ENCODE peak calls at places on chromosomes 5 and 9, in four cellular contexts. Q, I, D and N are unnamed samples. For H3K9me3, the result is how much of the 10 kb centered on the place peaks cover.

GRCh38 chr9:81635526-81636279 is 53.6 kb downstream of the TLE1 start:
- DNase-seq in Q (no peak), I (no peak), D (no peak), N (no peak)

GRCh38 chr5:175741556-175741955 is 83.7 kb downstream of the HRH2 start:
- DNase-seq in Q (no peak), I (no peak), D (no peak), N (no peak)

GRCh38 chr5:125267636-125268248 is 521.3 kb upstream of the ZNF608 start:
- DNase-seq in Q (no peak), I (no peak), D (no peak), N (no peak)

GRCh38 chr5:60843693-60844428 is at the start of gene ELOVL7:
- DNase-seq in Q (peak), I (peak), D (peak), N (peak)

GRCh38 chr5:79954620-79955019 is 36.4 kb downstream of the MTX3 start:
- DNase-seq in Q (no peak), I (no peak), D (no peak), N (no peak)

GRCh38 chr5:64210866-64211265 is 45.2 kb downstream of the RNF180 start:
- DNase-seq in Q (no peak), I (no peak), D (no peak), N (no peak)

GRCh38 chr9:127479507-127480081 is 28.3 kb downstream of the LRSAM1 start:
- DNase-seq in Q (no peak), I (no peak), D (no peak), N (no peak)

GRCh38 chr9:129138476-129139232 is 27.4 kb downstream of the PTPA start:
- DNase-seq in Q (peak), I (peak), D (no peak), N (peak)

GRCh38 chr9:121651295-121652036 is at the start of gene DAB2IP:
- DNase-seq in Q (peak), I (peak), D (no peak), N (peak)

GRCh38 chr9:131111186-131111853 is 14.1 kb upstream of the NUP214 start:
- DNase-seq in Q (no peak), I (peak), D (no peak), N (no peak)

GRCh38 chr5:81400375-81400774 is 6.4 kb upstream of the ACOT12 start:
- DNase-seq in Q (no peak), I (no peak), D (no peak), N (no peak)

GRCh38 chr5:122165574-122166021 is 36.3 kb downstream of the ZNF474 start:
- DNase-seq in Q (no peak), I (no peak), D (no peak), N (no peak)

GRCh38 chr9:118088075-118088474 is 383.9 kb downstream of the TLR4 start:
- DNase-seq in Q (no peak), I (no peak), D (no peak), N (no peak)

GRCh38 chr5:156802501-156802900 is 47.6 kb upstream of the PPP1R2B start:
- DNase-seq in Q (no peak), I (no peak), D (no peak), N (no peak)

GRCh38 chr5:134975078-134975715 is 7.5 kb downstream of the CATSPER3 start:
- DNase-seq in Q (no peak), I (no peak), D (no peak), N (no peak)
- H3K9me3 ChIP-seq in Q (under half), I (under half), D (under half), N (under half)

GRCh38 chr9:35834260-35835215 is 5.5 kb downstream of the TMEM8B start:
- DNase-seq in Q (no peak), I (no peak), D (no peak), N (no peak)
- H3K4me3 ChIP-seq in Q (no peak), I (no peak), D (no peak), N (no peak)

DNA sequence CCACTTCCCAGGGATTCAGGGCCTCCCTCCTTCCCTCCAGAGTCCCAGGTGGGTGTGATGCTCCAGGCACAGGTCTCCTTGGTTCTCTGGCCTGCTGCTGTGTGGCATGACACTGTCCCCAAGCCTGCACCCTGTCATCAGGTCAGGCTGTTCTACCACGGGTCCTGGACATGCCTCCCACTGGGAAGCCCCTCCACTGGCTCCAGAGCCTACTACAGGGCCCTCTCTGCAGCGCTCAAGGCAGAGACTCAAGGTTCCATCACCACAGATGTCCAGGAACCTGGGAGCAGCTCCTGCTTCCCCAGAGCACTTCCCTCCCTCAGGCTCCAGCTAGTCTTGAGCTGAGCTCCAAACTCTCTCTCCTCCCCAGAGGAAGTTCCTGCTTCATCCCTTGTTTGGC is 237.3 kb downstream of the PBX3 start:
- DNase-seq in Q (no peak), I (no peak), D (no peak), N (no peak)
- H3K9me3 ChIP-seq in Q (under half), I (under half), D (under half), N (under half)

GRCh38 chr5:6264394-6264793 is 114.0 kb downstream of the MED10 start:
- DNase-seq in Q (no peak), I (no peak), D (no peak), N (no peak)
- H3K4me3 ChIP-seq in Q (no peak), I (no peak), D (no peak), N (no peak)

GRCh38 chr5:34547300-34548085 is 108.6 kb upstream of the RAI14 start:
- DNase-seq in Q (no peak), I (no peak), D (no peak), N (no peak)

GRCh38 chr5:34550255-34550654 is 105.9 kb upstream of the RAI14 start:
- DNase-seq in Q (no peak), I (no peak), D (no peak), N (no peak)

GRCh38 chr5:34545164-34545563 is 111.0 kb upstream of the RAI14 start:
- DNase-seq in Q (no peak), I (no peak), D (no peak), N (no peak)

GRCh38 chr5:34550977-34551376 is 105.2 kb upstream of the RAI14 start:
- DNase-seq in Q (no peak), I (no peak), D (no peak), N (no peak)

DNA sequence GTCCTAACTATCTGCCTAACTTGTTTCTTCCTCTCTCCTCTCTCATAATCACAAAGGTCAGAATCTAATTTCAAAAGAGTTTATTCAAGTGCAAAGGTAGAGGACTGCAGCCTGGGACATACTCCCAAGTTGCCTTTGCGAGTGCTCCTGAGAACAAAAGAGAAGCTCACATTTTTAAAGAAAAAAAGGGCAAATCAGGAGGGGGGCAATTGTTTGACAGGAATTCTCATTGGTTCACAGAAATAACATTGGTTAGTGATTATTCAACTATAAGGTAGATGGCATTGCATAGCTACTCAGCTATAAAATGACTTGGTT is 108.1 kb upstream of the RAI14 start:
- DNase-seq in Q (no peak), I (no peak), D (no peak), N (no peak)
- H3K9me3 ChIP-seq in Q (under half), I (under half), D (under half), N (under half)

DNA sequence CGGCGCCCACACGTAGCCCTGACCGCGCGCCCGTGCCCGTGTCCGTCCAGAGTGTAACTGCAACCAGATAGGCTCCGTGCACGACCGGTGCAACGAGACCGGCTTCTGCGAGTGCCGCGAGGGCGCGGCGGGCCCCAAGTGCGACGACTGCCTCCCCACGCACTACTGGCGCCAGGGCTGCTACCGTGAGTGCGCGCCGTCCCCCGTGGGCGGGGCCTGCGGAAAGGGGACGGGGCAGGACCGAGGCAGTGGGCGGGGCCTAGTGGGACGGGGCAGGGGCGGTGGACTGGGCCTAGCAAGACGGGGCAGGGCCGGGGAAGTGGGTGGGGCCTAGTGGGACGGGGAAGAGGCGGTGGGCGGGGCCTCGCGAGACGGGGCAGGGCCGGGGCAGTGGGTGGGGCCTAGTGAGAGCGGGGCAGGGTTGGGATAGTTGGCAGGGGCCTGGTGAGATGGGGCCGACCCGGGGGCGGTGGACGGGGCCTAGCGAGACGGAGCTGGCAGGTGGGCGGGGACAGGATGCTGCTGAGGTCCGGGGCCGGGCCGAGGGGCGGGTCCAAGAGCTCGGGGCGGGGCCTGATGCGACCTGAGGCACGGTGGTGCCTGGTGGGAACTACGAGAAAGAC is 79.1 kb downstream of the NTNG2 start:
- DNase-seq in Q (peak), I (peak), D (peak), N (peak)
- H3K4me3 ChIP-seq in Q (peak), I (peak), D (peak), N (peak)

GRCh38 chr5:180463916-180464602 is 30.1 kb upstream of the CNOT6 start:
- DNase-seq in Q (no peak), I (peak), D (no peak), N (no peak)
- H3K9me3 ChIP-seq in Q (under half), I (under half), D (under half), N (under half)

GRCh38 chr5:139748505-139748826 is 47.1 kb upstream of the PSD2 start:
- DNase-seq in Q (no peak), I (no peak), D (no peak), N (no peak)
- H3K4me3 ChIP-seq in Q (no peak), I (no peak), D (no peak), N (no peak)

GRCh38 chr5:141413540-141414069 is 818 bp downstream of the PCDHGA10 start:
- DNase-seq in Q (no peak), I (no peak), D (no peak), N (no peak)

GRCh38 chr5:141422742-141423291 is 2.0 kb downstream of the PCDHGA11 start:
- DNase-seq in Q (no peak), I (no peak), D (no peak), N (no peak)

GRCh38 chr5:141421489-141421855 is 621 bp downstream of the PCDHGA11 start:
- DNase-seq in Q (no peak), I (no peak), D (no peak), N (no peak)

GRCh38 chr5:141420855-141421488 is at the start of gene PCDHGA11:
- DNase-seq in Q (no peak), I (no peak), D (no peak), N (no peak)

GRCh38 chr5:141419074-141419880 is 1.6 kb upstream of the PCDHGA11 start:
- DNase-seq in Q (no peak), I (no peak), D (no peak), N (no peak)
- H3K9me3 ChIP-seq in Q (half or more), I (half or more), D (half or more), N (under half)